ENCODE peak calls at places on chromosomes 16 and 17, in seven cellular contexts. One of them, this sample, is unnamed.
A peak's percentile ranks its signal among the peaks of the same experiment; 100 is the strongest.

GRCh38 chr16:31376705-31377104 is 16.4 kb upstream of the ITGAD start:
- DNase-seq in H9: no peak
- DNase-seq in neuronal stem cell: no peak
- DNase-seq in IMR-90: no peak
- DNase-seq in H1: no peak
- DNase-seq in mesenchymal stem cell: no peak
- DNase-seq in trophoblast cell: no peak
- DNase-seq in this sample: no peak

GRCh38 chr16:25625620-25626019 is 66.1 kb upstream of the HS3ST4 start:
- DNase-seq in H9: no peak
- DNase-seq in neuronal stem cell: no peak
- DNase-seq in IMR-90: no peak
- DNase-seq in H1: no peak
- DNase-seq in mesenchymal stem cell: no peak
- DNase-seq in trophoblast cell: no peak
- DNase-seq in this sample: no peak

GRCh38 chr17:58759522-58759921 is 3.9 kb downstream of the PPM1E start:
- DNase-seq in H9: no peak
- DNase-seq in neuronal stem cell: no peak
- DNase-seq in IMR-90: no peak
- DNase-seq in H1: no peak
- DNase-seq in mesenchymal stem cell: no peak
- DNase-seq in trophoblast cell: no peak
- DNase-seq in this sample: no peak

GRCh38 chr17:59842901-59843652 is 49.7 kb downstream of the TUBD1 start:
- DNase-seq in H9: peak; percentile 37
- DNase-seq in neuronal stem cell: no peak
- DNase-seq in IMR-90: peak; percentile 97
- DNase-seq in H1: no peak
- DNase-seq in mesenchymal stem cell: peak; percentile 98
- DNase-seq in trophoblast cell: peak; percentile 94
- DNase-seq in this sample: peak; percentile 73

GRCh38 chr17:41013181-41013580 is 4.3 kb upstream of the KRTAP3-1 start:
- DNase-seq in H9: no peak
- DNase-seq in neuronal stem cell: no peak
- DNase-seq in IMR-90: no peak
- DNase-seq in H1: no peak
- DNase-seq in mesenchymal stem cell: no peak
- DNase-seq in trophoblast cell: no peak
- DNase-seq in this sample: peak; percentile 7

GRCh38 chr17:10754109-10754508 is 24.3 kb upstream of the TMEM220 start:
- DNase-seq in H9: peak; percentile 87
- DNase-seq in neuronal stem cell: no peak
- DNase-seq in IMR-90: peak; percentile 11
- DNase-seq in H1: no peak
- DNase-seq in mesenchymal stem cell: no peak
- DNase-seq in trophoblast cell: peak; percentile 72
- DNase-seq in this sample: peak; percentile 87

GRCh38 chr17:9824797-9825338 is 856 bp upstream of the GLP2R start:
- DNase-seq in H9: no peak
- DNase-seq in neuronal stem cell: no peak
- DNase-seq in IMR-90: no peak
- DNase-seq in H1: no peak
- DNase-seq in mesenchymal stem cell: no peak
- DNase-seq in trophoblast cell: peak; percentile 46
- DNase-seq in this sample: no peak

GRCh38 chr17:82231562-82232321 is 2.9 kb downstream of the SLC16A3 start:
- DNase-seq in H9: peak; percentile 90
- DNase-seq in neuronal stem cell: no peak
- DNase-seq in IMR-90: peak; percentile 40
- DNase-seq in H1: no peak
- DNase-seq in mesenchymal stem cell: peak; percentile 84
- DNase-seq in trophoblast cell: peak; percentile 79
- DNase-seq in this sample: peak; percentile 87

GRCh38 chr16:51556694-51557327 is 405.7 kb upstream of the SALL1 start:
- DNase-seq in H9: no peak
- DNase-seq in neuronal stem cell: no peak
- DNase-seq in IMR-90: peak; percentile 96
- DNase-seq in H1: no peak
- DNase-seq in mesenchymal stem cell: peak; percentile 90
- DNase-seq in trophoblast cell: no peak
- DNase-seq in this sample: no peak

GRCh38 chr16:34802848-34803599 is 1343.6 kb downstream of the TP53TG3F start:
- DNase-seq in H9: no peak
- DNase-seq in neuronal stem cell: no peak
- DNase-seq in IMR-90: no peak
- DNase-seq in H1: no peak
- DNase-seq in mesenchymal stem cell: no peak
- DNase-seq in trophoblast cell: no peak
- DNase-seq in this sample: no peak

GRCh38 chr16:67399218-67399733 is 6.0 kb upstream of the TPPP3 start:
- DNase-seq in H9: peak; percentile 84
- DNase-seq in neuronal stem cell: peak; percentile 77
- DNase-seq in IMR-90: no peak
- DNase-seq in H1: peak; percentile 49
- DNase-seq in mesenchymal stem cell: peak; percentile 50
- DNase-seq in trophoblast cell: no peak
- DNase-seq in this sample: peak; percentile 69

GRCh38 chr16:70743791-70744190 is 57.2 kb downstream of the VAC14 start:
- DNase-seq in H9: no peak
- DNase-seq in neuronal stem cell: no peak
- DNase-seq in IMR-90: no peak
- DNase-seq in H1: no peak
- DNase-seq in mesenchymal stem cell: no peak
- DNase-seq in trophoblast cell: no peak
- DNase-seq in this sample: no peak

GRCh38 chr16:87442581-87442966 is 50.2 kb downstream of the ZCCHC14 start:
- DNase-seq in H9: no peak
- DNase-seq in neuronal stem cell: no peak
- DNase-seq in IMR-90: peak; percentile 31
- DNase-seq in H1: no peak
- DNase-seq in mesenchymal stem cell: no peak
- DNase-seq in trophoblast cell: no peak
- DNase-seq in this sample: no peak

GRCh38 chr17:2964028-2964356 is 99.4 kb downstream of the OR1D5 start:
- DNase-seq in H9: peak; percentile 28
- DNase-seq in neuronal stem cell: no peak
- DNase-seq in IMR-90: no peak
- DNase-seq in H1: no peak
- DNase-seq in mesenchymal stem cell: no peak
- DNase-seq in trophoblast cell: no peak
- DNase-seq in this sample: no peak
- H2BK120ac ChIP-seq in H9: no peak overlapping the region
- H2BK120ac ChIP-seq in neuronal stem cell: no peak overlapping the region
- H2BK120ac ChIP-seq in IMR-90: no peak overlapping the region
- H2BK120ac ChIP-seq in H1: no peak overlapping the region
- H2BK120ac ChIP-seq in mesenchymal stem cell: no peak overlapping the region
- H2BK120ac ChIP-seq in trophoblast cell: peak overlapping the region; percentile 29
- H2BK120ac ChIP-seq in this sample: no peak overlapping the region

DNA sequence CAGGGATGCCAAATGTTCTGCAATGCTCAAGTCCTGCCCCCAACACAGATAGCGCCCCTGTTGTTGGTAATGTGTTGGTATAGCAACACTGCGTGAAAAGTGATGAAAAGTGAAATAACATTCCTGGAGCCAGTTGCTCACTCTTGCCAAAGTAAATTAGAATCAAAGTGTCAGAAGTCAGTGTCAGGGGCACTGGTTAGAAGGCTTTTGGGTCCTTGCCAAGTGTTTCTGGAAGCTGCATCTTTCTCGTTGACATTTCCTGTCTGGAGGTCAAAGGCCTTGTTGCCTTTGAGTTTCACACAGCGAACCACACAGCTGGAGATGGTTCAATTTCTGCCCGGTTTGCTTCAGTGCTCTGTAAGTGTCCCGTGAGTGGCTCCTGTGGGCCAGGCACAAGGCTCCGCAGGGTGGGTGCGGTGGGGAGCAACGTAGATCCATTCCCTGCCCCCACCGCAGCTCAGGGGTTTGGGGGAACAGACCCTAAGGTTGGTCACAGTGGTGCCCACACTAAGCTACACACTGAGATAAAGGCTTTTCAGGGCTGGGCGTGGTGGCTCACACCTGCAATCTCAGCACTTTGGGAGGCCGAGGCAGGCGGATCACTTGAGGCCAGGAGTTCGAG is 3.6 kb upstream of the SLC16A5 start:
- DNase-seq in H9: no peak
- DNase-seq in neuronal stem cell: no peak
- DNase-seq in IMR-90: no peak
- DNase-seq in H1: no peak
- DNase-seq in mesenchymal stem cell: peak; percentile 72
- DNase-seq in trophoblast cell: no peak
- DNase-seq in this sample: peak; percentile 74
- H2BK120ac ChIP-seq in H9: no peak overlapping the region
- H2BK120ac ChIP-seq in neuronal stem cell: no peak overlapping the region
- H2BK120ac ChIP-seq in IMR-90: no peak overlapping the region
- H2BK120ac ChIP-seq in H1: no peak overlapping the region
- H2BK120ac ChIP-seq in mesenchymal stem cell: peak overlapping the region; percentile 27
- H2BK120ac ChIP-seq in trophoblast cell: no peak overlapping the region
- H2BK120ac ChIP-seq in this sample: no peak overlapping the region

GRCh38 chr16:54962045-54962444 is 31.4 kb downstream of the IRX5 start:
- DNase-seq in H9: no peak
- DNase-seq in neuronal stem cell: no peak
- DNase-seq in IMR-90: no peak
- DNase-seq in H1: no peak
- DNase-seq in mesenchymal stem cell: no peak
- DNase-seq in trophoblast cell: no peak
- DNase-seq in this sample: no peak

GRCh38 chr16:54968769-54969168 is 38.1 kb downstream of the IRX5 start:
- DNase-seq in H9: no peak
- DNase-seq in neuronal stem cell: no peak
- DNase-seq in IMR-90: no peak
- DNase-seq in H1: no peak
- DNase-seq in mesenchymal stem cell: no peak
- DNase-seq in trophoblast cell: no peak
- DNase-seq in this sample: no peak

GRCh38 chr16:54965464-54965863 is 34.8 kb downstream of the IRX5 start:
- DNase-seq in H9: no peak
- DNase-seq in neuronal stem cell: no peak
- DNase-seq in IMR-90: no peak
- DNase-seq in H1: no peak
- DNase-seq in mesenchymal stem cell: no peak
- DNase-seq in trophoblast cell: no peak
- DNase-seq in this sample: no peak

GRCh38 chr16:54970016-54970415 is 39.4 kb downstream of the IRX5 start:
- DNase-seq in H9: no peak
- DNase-seq in neuronal stem cell: no peak
- DNase-seq in IMR-90: no peak
- DNase-seq in H1: no peak
- DNase-seq in mesenchymal stem cell: no peak
- DNase-seq in trophoblast cell: no peak
- DNase-seq in this sample: no peak

DNA sequence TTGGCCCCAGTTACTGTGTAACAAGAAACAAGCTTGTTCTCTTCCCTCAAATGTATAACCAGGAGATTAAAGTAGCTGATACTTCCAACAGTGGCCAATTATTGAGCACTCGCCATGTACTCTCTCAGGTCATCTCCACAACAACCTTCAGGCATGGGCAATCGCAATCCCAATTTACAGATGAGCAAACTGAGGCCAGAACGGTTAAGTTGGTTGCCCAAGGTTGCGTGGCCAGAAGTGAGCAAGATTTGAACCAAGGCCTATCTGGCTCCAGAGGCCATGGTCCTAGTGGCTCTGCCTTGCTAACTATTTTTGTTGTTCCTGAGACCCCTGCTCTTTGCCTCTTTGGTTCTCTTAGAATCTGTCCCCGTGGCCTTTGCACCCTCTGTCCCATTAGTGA is 33.6 kb downstream of the IRX5 start:
- DNase-seq in H9: no peak
- DNase-seq in neuronal stem cell: no peak
- DNase-seq in IMR-90: no peak
- DNase-seq in H1: no peak
- DNase-seq in mesenchymal stem cell: no peak
- DNase-seq in trophoblast cell: no peak
- DNase-seq in this sample: no peak
- H2BK120ac ChIP-seq in H9: no peak overlapping the region
- H2BK120ac ChIP-seq in neuronal stem cell: no peak overlapping the region
- H2BK120ac ChIP-seq in IMR-90: no peak overlapping the region
- H2BK120ac ChIP-seq in H1: no peak overlapping the region
- H2BK120ac ChIP-seq in mesenchymal stem cell: no peak overlapping the region
- H2BK120ac ChIP-seq in trophoblast cell: no peak overlapping the region
- H2BK120ac ChIP-seq in this sample: no peak overlapping the region

GRCh38 chr17:32490101-32490482 is 3.3 kb downstream of the CDK5R1 start:
- DNase-seq in H9: peak; percentile 58
- DNase-seq in neuronal stem cell: no peak
- DNase-seq in IMR-90: no peak
- DNase-seq in H1: no peak
- DNase-seq in mesenchymal stem cell: no peak
- DNase-seq in trophoblast cell: no peak
- DNase-seq in this sample: peak; percentile 22

GRCh38 chr17:32488177-32488542 is 1.4 kb downstream of the CDK5R1 start:
- DNase-seq in H9: no peak
- DNase-seq in neuronal stem cell: no peak
- DNase-seq in IMR-90: no peak
- DNase-seq in H1: no peak
- DNase-seq in mesenchymal stem cell: no peak
- DNase-seq in trophoblast cell: no peak
- DNase-seq in this sample: no peak

GRCh38 chr17:32487460-32488176 is 825 bp downstream of the CDK5R1 start:
- DNase-seq in H9: no peak
- DNase-seq in neuronal stem cell: peak; percentile 23
- DNase-seq in IMR-90: no peak
- DNase-seq in H1: no peak
- DNase-seq in mesenchymal stem cell: no peak
- DNase-seq in trophoblast cell: peak; percentile 28
- DNase-seq in this sample: peak; percentile 44

GRCh38 chr17:32489320-32490100 is 2.7 kb downstream of the CDK5R1 start:
- DNase-seq in H9: no peak
- DNase-seq in neuronal stem cell: no peak
- DNase-seq in IMR-90: no peak
- DNase-seq in H1: no peak
- DNase-seq in mesenchymal stem cell: no peak
- DNase-seq in trophoblast cell: no peak
- DNase-seq in this sample: no peak

GRCh38 chr17:32488604-32489180 is 1.9 kb downstream of the CDK5R1 start:
- DNase-seq in H9: no peak
- DNase-seq in neuronal stem cell: no peak
- DNase-seq in IMR-90: no peak
- DNase-seq in H1: no peak
- DNase-seq in mesenchymal stem cell: no peak
- DNase-seq in trophoblast cell: no peak
- DNase-seq in this sample: no peak
- H2BK120ac ChIP-seq in H9: no peak overlapping the region
- H2BK120ac ChIP-seq in neuronal stem cell: no peak overlapping the region
- H2BK120ac ChIP-seq in IMR-90: no peak overlapping the region
- H2BK120ac ChIP-seq in H1: no peak overlapping the region
- H2BK120ac ChIP-seq in mesenchymal stem cell: no peak overlapping the region
- H2BK120ac ChIP-seq in trophoblast cell: no peak overlapping the region
- H2BK120ac ChIP-seq in this sample: no peak overlapping the region

DNA sequence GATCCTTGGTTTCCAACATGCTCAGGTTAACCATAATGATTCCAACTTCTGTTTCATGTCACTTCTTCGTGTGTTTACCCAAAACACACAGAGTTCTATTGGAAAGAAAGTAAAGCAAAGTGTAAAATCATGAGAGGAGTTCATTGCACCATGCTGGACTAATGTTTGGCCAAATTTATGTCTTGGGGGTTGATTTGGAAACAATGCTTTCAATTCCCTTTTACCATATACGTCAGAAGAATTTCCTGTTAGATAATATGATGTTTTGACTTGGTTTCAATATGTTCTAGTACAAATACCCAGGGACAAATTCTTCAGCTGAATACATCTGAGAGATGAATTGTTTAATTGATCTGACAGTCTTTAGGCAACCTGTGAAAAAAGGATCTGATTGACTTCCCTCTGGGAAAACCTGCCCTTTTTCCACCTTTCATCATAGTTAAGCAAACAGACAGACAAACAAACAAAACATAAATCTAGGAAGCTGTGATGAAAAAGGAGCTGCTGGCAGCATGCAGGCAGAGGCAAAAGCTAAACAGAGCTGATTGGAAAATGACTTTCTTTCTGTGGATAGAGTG is 26.0 kb upstream of the MPHOSPH6 start:
- DNase-seq in H9: no peak
- DNase-seq in neuronal stem cell: no peak
- DNase-seq in IMR-90: no peak
- DNase-seq in H1: no peak
- DNase-seq in mesenchymal stem cell: peak; percentile 27
- DNase-seq in trophoblast cell: peak; percentile 8
- DNase-seq in this sample: no peak
- H2BK120ac ChIP-seq in H9: no peak overlapping the region
- H2BK120ac ChIP-seq in neuronal stem cell: no peak overlapping the region
- H2BK120ac ChIP-seq in IMR-90: no peak overlapping the region
- H2BK120ac ChIP-seq in H1: no peak overlapping the region
- H2BK120ac ChIP-seq in mesenchymal stem cell: no peak overlapping the region
- H2BK120ac ChIP-seq in trophoblast cell: no peak overlapping the region
- H2BK120ac ChIP-seq in this sample: no peak overlapping the region

This sample was measured in mesendoderm.